ENCODE peak calls at places on chromosome 12, in six cellular contexts. P is MCF 10A, Z is dorsolateral prefrontal cortex, O is tibial artery, G is heart left ventricle, V is heart right ventricle. R is an unnamed sample.

GRCh38 chr12:119540476-119540875 is 53.1 kb upstream of the TMEM233 start:
- DNase-seq in P (no peak), Z (no peak), O (no peak), G (no peak), V (no peak), R (no peak)

GRCh38 chr12:24864796-24865125 is 84.1 kb downstream of the BCAT1 start:
- DNase-seq in P (no peak), Z (no peak), O (no peak), G (no peak), V (no peak), R (no peak)

GRCh38 chr12:23952071-23952470 is 2.6 kb upstream of the SOX5 start:
- DNase-seq in P (no peak), Z (no peak), O (no peak), G (no peak), V (no peak), R (no peak)

GRCh38 chr12:8548192-8548591 is 7.5 kb upstream of the CLEC4E start:
- DNase-seq in P (no peak), Z (no peak), O (no peak), G (no peak), V (no peak), R (no peak)

GRCh38 chr12:30754383-30754749 is 385 bp downstream of the CAPRIN2 start:
- DNase-seq in P (no peak), Z (no peak), O (no peak), G (no peak), V (no peak), R (peak)

GRCh38 chr12:7092986-7093460 is 778 bp upstream of the C1R start:
- DNase-seq in P (no peak), Z (no peak), O (peak), G (no peak), V (no peak), R (no peak)

GRCh38 chr12:108526482-108527234 is 11.6 kb downstream of the FICD start:
- DNase-seq in P (no peak), Z (no peak), O (no peak), G (no peak), V (no peak), R (no peak)

GRCh38 chr12:24778486-24779304 is 170.2 kb downstream of the BCAT1 start:
- DNase-seq in P (peak), Z (no peak), O (no peak), G (no peak), V (no peak), R (no peak)

GRCh38 chr12:131636940-131637750 is 73.7 kb upstream of the SFSWAP start:
- DNase-seq in P (no peak), Z (no peak), O (no peak), G (no peak), V (no peak), R (no peak)

GRCh38 chr12:27703720-27704452 is 6.7 kb upstream of the MRPS35 start:
- DNase-seq in P (peak), Z (no peak), O (peak), G (peak), V (no peak), R (peak)

GRCh38 chr12:108633534-108634224 is at the start of gene SELPLG:
- DNase-seq in P (no peak), Z (no peak), O (peak), G (peak), V (peak), R (peak)

GRCh38 chr12:33253123-33253522 is 186.5 kb downstream of the SYT10 start:
- DNase-seq in P (no peak), Z (no peak), O (no peak), G (no peak), V (no peak), R (no peak)

GRCh38 chr12:116591608-116592115 is 32.5 kb downstream of the MAP1LC3B2 start:
- DNase-seq in P (no peak), Z (no peak), O (no peak), G (no peak), V (no peak), R (no peak)

GRCh38 chr12:57517187-57517586 is 3.1 kb downstream of the DDIT3 start:
- DNase-seq in P (peak), Z (no peak), O (no peak), G (peak), V (no peak), R (no peak)

GRCh38 chr12:93913845-93914244 is 234.5 kb upstream of the PLXNC1 start:
- DNase-seq in P (no peak), Z (no peak), O (no peak), G (no peak), V (no peak), R (no peak)

GRCh38 chr12:9740109-9740750 is 7.3 kb upstream of the CLECL1 start:
- DNase-seq in P (no peak), Z (no peak), O (no peak), G (no peak), V (no peak), R (no peak)

GRCh38 chr12:65705380-65705876 is 118.9 kb upstream of the HMGA2 start:
- DNase-seq in P (no peak), Z (no peak), O (no peak), G (no peak), V (no peak), R (no peak)

GRCh38 chr12:1830401-1830845 is 10.1 kb downstream of the LRTM2 start:
- DNase-seq in P (no peak), Z (no peak), O (no peak), G (no peak), V (no peak), R (peak)

GRCh38 chr12:6113691-6114475 is 10.6 kb downstream of the VWF start:
- DNase-seq in P (no peak), Z (no peak), O (no peak), G (no peak), V (no peak), R (no peak)

GRCh38 chr12:42873401-42873800 is 283.9 kb upstream of the PRICKLE1 start:
- DNase-seq in P (no peak), Z (no peak), O (no peak), G (no peak), V (no peak), R (no peak)

GRCh38 chr12:56629459-56630179 is 507 bp downstream of the BAZ2A start:
- DNase-seq in P (peak), Z (no peak), O (no peak), G (peak), V (peak), R (no peak)

GRCh38 chr12:46131729-46132128 is 137.1 kb downstream of the SLC38A1 start:
- DNase-seq in P (no peak), Z (no peak), O (no peak), G (no peak), V (no peak), R (no peak)

GRCh38 chr12:105142259-105142658 is 34.7 kb downstream of the WASHC4 start:
- DNase-seq in P (no peak), Z (no peak), O (no peak), G (no peak), V (no peak), R (no peak)

GRCh38 chr12:54019111-54019811 is 9.0 kb upstream of the HOXC6 start:
- DNase-seq in P (peak), Z (no peak), O (no peak), G (no peak), V (no peak), R (no peak)

GRCh38 chr12:19572920-19573558 is 133.7 kb downstream of the AEBP2 start:
- DNase-seq in P (peak), Z (no peak), O (no peak), G (no peak), V (no peak), R (no peak)

GRCh38 chr12:116882742-116883141 is 1.5 kb upstream of the HRK start:
- DNase-seq in P (peak), Z (no peak), O (no peak), G (no peak), V (no peak), R (no peak)

GRCh38 chr12:115325858-115326257 is 641.9 kb upstream of the TBX3 start:
- DNase-seq in P (peak), Z (no peak), O (no peak), G (no peak), V (no peak), R (no peak)

GRCh38 chr12:55659486-55660385 is 23.0 kb downstream of the OR10P1 start:
- DNase-seq in P (peak), Z (no peak), O (no peak), G (peak), V (no peak), R (no peak)

GRCh38 chr12:100337727-100338126 is 19.1 kb upstream of the SLC17A8 start:
- DNase-seq in P (no peak), Z (no peak), O (no peak), G (no peak), V (no peak), R (no peak)

GRCh38 chr12:88793091-88793490 is 212.8 kb upstream of the KITLG start:
- DNase-seq in P (no peak), Z (no peak), O (no peak), G (no peak), V (no peak), R (no peak)

GRCh38 chr12:45296046-45296586 is 80.2 kb downstream of the ANO6 start:
- DNase-seq in P (no peak), Z (no peak), O (no peak), G (no peak), V (no peak), R (no peak)

GRCh38 chr12:113462117-113462774 is 9.4 kb downstream of the LHX5 start:
- DNase-seq in P (peak), Z (peak), O (peak), G (peak), V (peak), R (peak)

GRCh38 chr12:106416273-106416672 is 58.7 kb downstream of the POLR3B start:
- DNase-seq in P (no peak), Z (no peak), O (no peak), G (peak), V (no peak), R (no peak)

GRCh38 chr12:23753627-23754358 is 195.7 kb downstream of the SOX5 start:
- DNase-seq in P (no peak), Z (no peak), O (no peak), G (no peak), V (no peak), R (no peak)

GRCh38 chr12:6332459-6332858 is 9.4 kb downstream of the TNFRSF1A start:
- DNase-seq in P (peak), Z (no peak), O (no peak), G (no peak), V (no peak), R (no peak)

GRCh38 chr12:120856980-120857379 is 47.2 kb downstream of the SPPL3 start:
- DNase-seq in P (peak), Z (no peak), O (no peak), G (no peak), V (no peak), R (no peak)
- TF ChIP-seq CTCF in P (peak), Z (peak), O (no peak), G (peak), V (no peak), R (peak)

GRCh38 chr12:86647800-86648199 is 391.6 kb upstream of the MGAT4C start:
- DNase-seq in P (no peak), Z (no peak), O (no peak), G (no peak), V (no peak), R (no peak)
- TF ChIP-seq CTCF in P (no peak), Z (no peak), O (no peak), G (no peak), V (no peak), R (no peak)

GRCh38 chr12:34604631-34605509 is 582.6 kb downstream of the ALG10 start:
- DNase-seq in P (no peak), Z (no peak), O (no peak), G (no peak), V (no peak), R (no peak)
- TF ChIP-seq CTCF in P (no peak), Z (no peak), O (no peak), G (no peak), V (no peak), R (no peak)

GRCh38 chr12:110547090-110547489 is 36.0 kb downstream of the PPTC7 start:
- DNase-seq in P (no peak), Z (no peak), O (no peak), G (no peak), V (no peak), R (no peak)

GRCh38 chr12:110543965-110544364 is 39.2 kb downstream of the PPTC7 start:
- DNase-seq in P (no peak), Z (no peak), O (no peak), G (no peak), V (no peak), R (no peak)

GRCh38 chr12:110548678-110549077 is 34.4 kb downstream of the PPTC7 start:
- DNase-seq in P (no peak), Z (no peak), O (no peak), G (no peak), V (no peak), R (no peak)

GRCh38 chr12:110545812-110546211 is 37.3 kb downstream of the PPTC7 start:
- DNase-seq in P (no peak), Z (no peak), O (no peak), G (no peak), V (no peak), R (no peak)

GRCh38 chr12:110546339-110546738 is 36.8 kb downstream of the PPTC7 start:
- DNase-seq in P (peak), Z (no peak), O (no peak), G (no peak), V (no peak), R (no peak)
- TF ChIP-seq CTCF in P (no peak), Z (no peak), O (no peak), G (no peak), V (no peak), R (no peak)

R was measured in CD14-positive monocyte.